ENCODE peak calls at places on chromosomes 4 and X, in five cellular contexts. One of them, this sample, is unnamed.

GRCh38 chrX:109345866-109346265 is 136.0 kb downstream of the GUCY2F start:
- DNase-seq in cardiac fibroblast: no peak
- DNase-seq in stimulated activated CD8-positive, alpha-beta memory T cell treated with anti-CD3 and anti-CD28 coated beads, Interleukin-15, amount 100 ng/mL, for 4 hours: no peak
- DNase-seq in T-helper 2 cell: no peak
- DNase-seq in stromal cell of bone marrow: no peak
- DNase-seq in this sample: no peak

GRCh38 chr4:115763051-115763450 is 649.6 kb upstream of the NDST4 start:
- DNase-seq in cardiac fibroblast: no peak
- DNase-seq in stimulated activated CD8-positive, alpha-beta memory T cell treated with anti-CD3 and anti-CD28 coated beads, Interleukin-15, amount 100 ng/mL, for 4 hours: no peak
- DNase-seq in T-helper 2 cell: no peak
- DNase-seq in stromal cell of bone marrow: no peak
- DNase-seq in this sample: no peak

GRCh38 chr4:185013715-185014114 is 4.6 kb upstream of the HELT start:
- DNase-seq in cardiac fibroblast: no peak
- DNase-seq in stimulated activated CD8-positive, alpha-beta memory T cell treated with anti-CD3 and anti-CD28 coated beads, Interleukin-15, amount 100 ng/mL, for 4 hours: no peak
- DNase-seq in T-helper 2 cell: no peak
- DNase-seq in stromal cell of bone marrow: no peak
- DNase-seq in this sample: no peak

GRCh38 chrX:97119474-97120109 is 235.9 kb downstream of the RPA4 start:
- DNase-seq in cardiac fibroblast: no peak
- DNase-seq in stimulated activated CD8-positive, alpha-beta memory T cell treated with anti-CD3 and anti-CD28 coated beads, Interleukin-15, amount 100 ng/mL, for 4 hours: no peak
- DNase-seq in T-helper 2 cell: no peak
- DNase-seq in stromal cell of bone marrow: no peak
- DNase-seq in this sample: no peak

GRCh38 chr4:22574424-22574823 is 58.6 kb upstream of the ADGRA3 start:
- DNase-seq in cardiac fibroblast: no peak
- DNase-seq in stimulated activated CD8-positive, alpha-beta memory T cell treated with anti-CD3 and anti-CD28 coated beads, Interleukin-15, amount 100 ng/mL, for 4 hours: no peak
- DNase-seq in T-helper 2 cell: no peak
- DNase-seq in stromal cell of bone marrow: no peak
- DNase-seq in this sample: no peak

GRCh38 chrX:54786972-54787371 is 11.1 kb downstream of the ITIH6 start:
- DNase-seq in cardiac fibroblast: peak
- DNase-seq in stimulated activated CD8-positive, alpha-beta memory T cell treated with anti-CD3 and anti-CD28 coated beads, Interleukin-15, amount 100 ng/mL, for 4 hours: no peak
- DNase-seq in T-helper 2 cell: no peak
- DNase-seq in stromal cell of bone marrow: no peak
- DNase-seq in this sample: no peak

GRCh38 chr4:24226018-24226417 is 336.2 kb upstream of the PPARGC1A start:
- DNase-seq in cardiac fibroblast: peak
- DNase-seq in stimulated activated CD8-positive, alpha-beta memory T cell treated with anti-CD3 and anti-CD28 coated beads, Interleukin-15, amount 100 ng/mL, for 4 hours: no peak
- DNase-seq in T-helper 2 cell: no peak
- DNase-seq in stromal cell of bone marrow: peak
- DNase-seq in this sample: no peak

GRCh38 chrX:103431316-103431715 is 55.0 kb downstream of the BEX3 start:
- DNase-seq in cardiac fibroblast: peak
- DNase-seq in stimulated activated CD8-positive, alpha-beta memory T cell treated with anti-CD3 and anti-CD28 coated beads, Interleukin-15, amount 100 ng/mL, for 4 hours: no peak
- DNase-seq in T-helper 2 cell: no peak
- DNase-seq in stromal cell of bone marrow: peak
- DNase-seq in this sample: no peak

GRCh38 chrX:48815266-48815665 is 11.0 kb upstream of the ERAS start:
- DNase-seq in cardiac fibroblast: no peak
- DNase-seq in stimulated activated CD8-positive, alpha-beta memory T cell treated with anti-CD3 and anti-CD28 coated beads, Interleukin-15, amount 100 ng/mL, for 4 hours: no peak
- DNase-seq in T-helper 2 cell: no peak
- DNase-seq in stromal cell of bone marrow: no peak
- DNase-seq in this sample: no peak

GRCh38 chr4:76199664-76200211 is 13.9 kb downstream of the SCARB2 start:
- DNase-seq in cardiac fibroblast: peak
- DNase-seq in stimulated activated CD8-positive, alpha-beta memory T cell treated with anti-CD3 and anti-CD28 coated beads, Interleukin-15, amount 100 ng/mL, for 4 hours: no peak
- DNase-seq in T-helper 2 cell: no peak
- DNase-seq in stromal cell of bone marrow: no peak
- DNase-seq in this sample: no peak

GRCh38 chr4:158356331-158356730 is 146.0 kb downstream of the TMEM144 start:
- DNase-seq in cardiac fibroblast: no peak
- DNase-seq in stimulated activated CD8-positive, alpha-beta memory T cell treated with anti-CD3 and anti-CD28 coated beads, Interleukin-15, amount 100 ng/mL, for 4 hours: no peak
- DNase-seq in T-helper 2 cell: no peak
- DNase-seq in stromal cell of bone marrow: peak
- DNase-seq in this sample: no peak

GRCh38 chr4:38313175-38313574 is 350.8 kb upstream of the KLF3 start:
- DNase-seq in cardiac fibroblast: no peak
- DNase-seq in stimulated activated CD8-positive, alpha-beta memory T cell treated with anti-CD3 and anti-CD28 coated beads, Interleukin-15, amount 100 ng/mL, for 4 hours: no peak
- DNase-seq in T-helper 2 cell: no peak
- DNase-seq in stromal cell of bone marrow: no peak
- DNase-seq in this sample: no peak